ENCODE peak calls at places on chromosomes 16 and 17, in six cellular contexts. P, A, D, K, V and O are unnamed samples.

GRCh38 chr17:28716740-28717577 is 709 bp downstream of the RAB34 start:
- DNase-seq in P (peak), A (no peak), D (no peak), K (no peak), V (peak), O (no peak)

GRCh38 chr17:40351185-40352043 is 13.1 kb downstream of the GJD3 start:
- DNase-seq in P (no peak), A (no peak), D (no peak), K (no peak), V (no peak), O (no peak)

GRCh38 chr17:39999067-39999466 is 16.2 kb upstream of the CSF3 start:
- DNase-seq in P (no peak), A (peak), D (no peak), K (no peak), V (no peak), O (no peak)

GRCh38 chr16:21950782-21951521 is 2.2 kb upstream of the UQCRC2 start:
- DNase-seq in P (peak), A (peak), D (no peak), K (no peak), V (peak), O (no peak)

GRCh38 chr16:50745940-50746339 is 4.1 kb downstream of the CYLD start:
- DNase-seq in P (no peak), A (no peak), D (no peak), K (no peak), V (no peak), O (no peak)

GRCh38 chr17:3298260-3298659 is at the start of gene OR3A1:
- DNase-seq in P (no peak), A (no peak), D (no peak), K (no peak), V (no peak), O (no peak)

GRCh38 chr17:17481860-17482259 is 5.1 kb downstream of the MED9 start:
- DNase-seq in P (no peak), A (no peak), D (no peak), K (no peak), V (no peak), O (no peak)

GRCh38 chr16:69845181-69845580 is 83.0 kb downstream of the WWP2 start:
- DNase-seq in P (no peak), A (no peak), D (no peak), K (no peak), V (no peak), O (no peak)

GRCh38 chr17:39979021-39979660 is 1.5 kb upstream of the PSMD3 start:
- DNase-seq in P (no peak), A (peak), D (no peak), K (peak), V (peak), O (peak)

GRCh38 chr17:65473985-65474384 is 87.5 kb downstream of the AXIN2 start:
- DNase-seq in P (no peak), A (no peak), D (no peak), K (no peak), V (no peak), O (no peak)

GRCh38 chr16:68287276-68288251 is 23.2 kb downstream of the SLC7A6OS start:
- DNase-seq in P (peak), A (peak), D (no peak), K (peak), V (peak), O (peak)

GRCh38 chr17:30031214-30031869 is 85.3 kb upstream of the NSRP1 start:
- DNase-seq in P (no peak), A (no peak), D (no peak), K (no peak), V (no peak), O (no peak)

GRCh38 chr17:31588034-31588433 is 196.6 kb downstream of the RAB11FIP4 start:
- DNase-seq in P (no peak), A (no peak), D (no peak), K (no peak), V (no peak), O (no peak)

GRCh38 chr16:1839554-1839953 is 12.5 kb downstream of the FAHD1 start:
- DNase-seq in P (no peak), A (no peak), D (no peak), K (peak), V (no peak), O (peak)

GRCh38 chr16:49528564-49529150 is 155.1 kb downstream of the C16orf78 start:
- DNase-seq in P (no peak), A (peak), D (no peak), K (no peak), V (no peak), O (no peak)

GRCh38 chr16:86809458-86809955 is 231.2 kb downstream of the FOXL1 start:
- DNase-seq in P (no peak), A (peak), D (no peak), K (peak), V (peak), O (peak)

GRCh38 chr17:30554839-30555751 is 77.9 kb downstream of the GOSR1 start:
- DNase-seq in P (no peak), A (peak), D (no peak), K (no peak), V (peak), O (no peak)